ENCODE peak calls at places on chromosomes 13 and 19, in five cellular contexts. G, R, H, F and Q are unnamed samples.

GRCh38 chr13:93715866-93716265 is 489.3 kb downstream of the GPC6 start:
- DNase-seq in R (no peak), F (no peak), H (peak), G (peak), Q (no peak)

GRCh38 chr13:45208132-45208531 is 7.3 kb upstream of the KCTD4 start:
- DNase-seq in R (no peak), F (no peak), G (no peak), H (no peak), Q (no peak)

GRCh38 chr19:1577090-1577928 is 9.2 kb upstream of the MEX3D start:
- DNase-seq in H (no peak), G (no peak), F (no peak), R (no peak), Q (no peak)

GRCh38 chr19:45299719-45300118 is 23.0 kb downstream of the CKM start:
- DNase-seq in G (no peak), F (no peak), H (no peak), R (no peak), Q (no peak)

GRCh38 chr19:10478476-10478875 is 24.7 kb downstream of the KEAP1 start:
- DNase-seq in R (peak), G (peak), H (peak), F (no peak), Q (no peak)

GRCh38 chr19:33933931-33934330 is 137.3 kb downstream of the KCTD15 start:
- DNase-seq in G (no peak), H (no peak), F (no peak), R (no peak), Q (no peak)

GRCh38 chr19:14333101-14333871 is 48.0 kb upstream of the ADGRE5 start:
- DNase-seq in G (no peak), R (peak), F (peak), H (peak), Q (no peak)

GRCh38 chr13:33775339-33776108 is 42.4 kb upstream of the RFC3 start:
- DNase-seq in R (no peak), H (no peak), G (no peak), F (no peak), Q (no peak)

GRCh38 chr13:26017196-26017921 is 34.5 kb downstream of the SHISA2 start:
- DNase-seq in H (no peak), R (peak), G (no peak), F (no peak), Q (no peak)

GRCh38 chr13:43129511-43130130 is 106.2 kb downstream of the DNAJC15 start:
- DNase-seq in R (no peak), G (no peak), F (no peak), H (no peak), Q (no peak)
- H2AFZ ChIP-seq in R (no peak), G (no peak), F (no peak), H (no peak), Q (no peak)

GRCh38 chr19:16457954-16458331 is 13.8 kb downstream of the EPS15L1 start:
- DNase-seq in G (no peak), F (no peak), R (no peak), H (no peak), Q (no peak)
- H2AFZ ChIP-seq in G (peak), F (no peak), R (no peak), H (no peak), Q (no peak)

GRCh38 chr13:68748038-68748437 is 1359.6 kb upstream of the ATXN8OS start:
- DNase-seq in H (no peak), F (no peak), R (no peak), G (no peak), Q (no peak)
- H2AFZ ChIP-seq in H (no peak), F (no peak), R (no peak), G (no peak), Q (no peak)

DNA sequence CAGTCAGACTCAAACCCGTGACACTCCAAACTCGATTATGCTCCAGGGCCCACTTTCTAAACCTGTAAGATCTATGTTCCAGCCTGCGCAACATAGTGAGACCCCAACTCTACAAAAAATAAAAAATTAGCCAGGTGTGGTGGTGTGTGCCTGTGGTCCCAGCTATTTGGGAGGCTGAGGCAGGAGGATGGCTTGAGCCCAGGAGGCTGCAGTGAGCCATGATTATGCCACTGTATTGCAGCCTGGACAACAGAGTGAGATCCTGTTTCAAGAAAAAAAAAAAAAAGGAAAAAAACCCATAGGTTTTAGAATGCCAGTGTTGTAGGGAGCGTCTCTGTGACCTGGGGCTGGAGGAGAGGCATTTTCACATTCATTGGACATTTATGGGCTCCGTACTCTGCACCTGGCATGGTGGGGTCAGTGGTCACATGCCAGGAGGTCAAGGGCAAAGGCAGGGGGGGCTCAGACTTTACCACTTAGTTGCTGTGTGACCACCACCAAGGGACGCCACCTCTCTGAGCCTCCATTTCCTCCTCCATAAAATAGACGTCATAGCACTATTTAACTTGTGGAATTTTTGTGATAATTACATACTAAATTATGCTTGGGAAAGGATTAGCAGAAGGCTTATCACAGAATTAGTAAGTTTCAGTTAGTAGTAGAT is 5.7 kb downstream of the SELENOV start:
- DNase-seq in H (no peak), R (no peak), G (no peak), F (no peak), Q (no peak)
- H2AFZ ChIP-seq in H (no peak), R (no peak), G (no peak), F (no peak), Q (no peak)